ENCODE peak calls at places on chromosomes 4 and X, in ten cellular contexts. U is ovary, A is tibial nerve, G is esophagus muscularis mucosa, V is suprapubic skin, S is H1, M is GM12878, X is transverse colon, J is SK-N-SH, F is A549. O is an unnamed sample.

GRCh38 chrX:11272290-11272689 is 20.9 kb upstream of the AMELX start:
- DNase-seq in M (no peak), J (no peak), V (no peak), X (no peak), U (no peak), G (no peak), A (no peak), S (no peak), F (no peak), O (no peak)

GRCh38 chr4:48243897-48244296 is 25.7 kb downstream of the TEC start:
- DNase-seq in A (no peak), X (no peak), G (no peak), F (no peak), J (no peak), S (no peak), M (no peak), V (no peak), U (no peak), O (no peak)

GRCh38 chr4:5705672-5706310 is 2.6 kb downstream of the EVC2 start:
- DNase-seq in F (no peak), X (no peak), V (no peak), G (no peak), U (peak; percentile 12), S (no peak), M (no peak), A (no peak), J (peak; percentile 41), O (no peak)

GRCh38 chr4:95107004-95107403 is 349.2 kb downstream of the BMPR1B start:
- DNase-seq in X (no peak), V (no peak), A (no peak), G (no peak), M (no peak), S (no peak), F (no peak), U (no peak), J (no peak), O (no peak)

GRCh38 chrX:108412783-108413182 is 25.4 kb downstream of the COL4A6 start:
- DNase-seq in G (no peak), S (no peak), M (no peak), V (no peak), J (no peak), U (no peak), X (no peak), F (no peak), A (no peak), O (no peak)

GRCh38 chr4:15649914-15650545 is 5.1 kb downstream of the FBXL5 start:
- DNase-seq in V (no peak), S (no peak), J (peak; percentile 52), F (peak; percentile 33), G (no peak), A (no peak), U (no peak), M (peak; percentile 45), X (peak; percentile 29), O (no peak)

GRCh38 chrX:117768861-117769604 is 347.6 kb downstream of the KLHL13 start:
- DNase-seq in S (no peak), J (no peak), A (no peak), X (no peak), V (no peak), F (no peak), U (no peak), M (no peak), G (no peak), O (no peak)

GRCh38 chr4:151407018-151407417 is 2.0 kb upstream of the FHIP1A start:
- DNase-seq in V (no peak), S (no peak), J (no peak), F (no peak), U (no peak), M (no peak), A (no peak), G (no peak), X (no peak), O (no peak)

GRCh38 chr4:166143227-166143626 is 270.2 kb downstream of the TLL1 start:
- DNase-seq in A (no peak), M (no peak), V (no peak), U (no peak), J (no peak), X (no peak), F (no peak), S (no peak), G (no peak), O (no peak)

GRCh38 chrX:9134341-9134740 is 100.4 kb upstream of the FAM9B start:
- DNase-seq in M (no peak), X (no peak), G (no peak), S (no peak), A (no peak), U (no peak), V (no peak), J (no peak), F (no peak), O (no peak)

GRCh38 chr4:1232661-1233621 is 16.0 kb downstream of the CTBP1 start:
- DNase-seq in S (no peak), G (no peak), A (no peak), V (peak; percentile 67), F (no peak), J (peak; percentile 96), U (no peak), M (no peak), X (no peak), O (peak; percentile 68)

GRCh38 chr4:168645933-168646768 is 149.3 kb downstream of the PALLD start:
- DNase-seq in S (no peak), X (no peak), F (no peak), G (no peak), J (peak; percentile 65), M (no peak), A (no peak), U (no peak), V (no peak), O (no peak)

GRCh38 chr4:24857996-24858395 is 54.8 kb downstream of the CCDC149 start:
- DNase-seq in A (no peak), F (no peak), M (no peak), X (no peak), J (no peak), U (no peak), V (no peak), S (no peak), G (no peak), O (no peak)

GRCh38 chrX:23901805-23902204 is 5.9 kb downstream of the APOO start:
- DNase-seq in S (no peak), M (peak; percentile 60), V (no peak), U (peak; percentile 34), G (no peak), J (peak; percentile 49), F (peak; percentile 62), A (peak; percentile 13), X (peak; percentile 59), O (peak; percentile 70)

DNA sequence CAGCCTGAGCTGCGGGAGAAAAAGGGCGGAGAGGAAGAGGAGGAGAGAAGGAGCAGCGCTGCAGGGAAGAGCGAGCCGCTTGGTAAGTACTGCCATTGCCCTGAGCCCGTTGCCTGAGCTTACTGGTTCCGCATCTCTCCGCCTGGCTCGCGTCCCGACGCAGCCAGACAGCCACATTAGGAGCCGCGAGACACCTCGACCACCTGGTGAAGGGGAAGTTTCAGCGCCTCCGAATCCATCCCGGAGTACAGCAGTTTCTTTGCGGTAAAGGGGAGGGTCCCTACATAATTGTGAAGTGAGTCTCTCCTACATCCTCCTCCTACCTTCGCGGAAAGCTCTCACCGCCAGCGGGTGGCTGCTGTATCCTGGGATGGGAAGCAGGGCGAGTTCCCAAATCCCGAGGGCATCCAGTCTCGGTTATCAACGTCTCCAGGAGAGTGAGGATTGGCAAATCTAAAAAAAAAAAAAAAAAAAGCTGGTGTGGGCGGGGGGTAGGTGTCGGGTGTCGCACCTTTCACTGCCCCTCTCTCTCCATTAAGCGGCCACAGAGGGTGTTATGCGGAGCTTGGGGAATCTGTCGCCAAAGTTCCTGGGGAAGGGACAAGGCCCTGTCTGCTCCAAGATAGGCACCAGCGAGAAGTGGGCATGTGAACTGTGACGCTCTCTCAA is 7.9 kb downstream of the TBX22 start:
- DNase-seq in J (peak; percentile 22), F (no peak), X (no peak), S (no peak), U (no peak), A (no peak), G (no peak), V (no peak), M (no peak), O (no peak)
- TF ChIP-seq EP300 in J (no peak), F (no peak), X (no peak), S (no peak), U (no peak), A (no peak), G (no peak), V (no peak), M (no peak), O (no peak)

GRCh38 chrX:103428525-103428924 is 52.2 kb downstream of the BEX3 start:
- DNase-seq in X (no peak), V (no peak), M (no peak), U (no peak), A (no peak), J (no peak), S (no peak), G (no peak), F (no peak), O (no peak)
- TF ChIP-seq EP300 in X (no peak), V (no peak), M (no peak), U (no peak), A (no peak), J (no peak), S (no peak), G (no peak), F (no peak), O (no peak)

DNA sequence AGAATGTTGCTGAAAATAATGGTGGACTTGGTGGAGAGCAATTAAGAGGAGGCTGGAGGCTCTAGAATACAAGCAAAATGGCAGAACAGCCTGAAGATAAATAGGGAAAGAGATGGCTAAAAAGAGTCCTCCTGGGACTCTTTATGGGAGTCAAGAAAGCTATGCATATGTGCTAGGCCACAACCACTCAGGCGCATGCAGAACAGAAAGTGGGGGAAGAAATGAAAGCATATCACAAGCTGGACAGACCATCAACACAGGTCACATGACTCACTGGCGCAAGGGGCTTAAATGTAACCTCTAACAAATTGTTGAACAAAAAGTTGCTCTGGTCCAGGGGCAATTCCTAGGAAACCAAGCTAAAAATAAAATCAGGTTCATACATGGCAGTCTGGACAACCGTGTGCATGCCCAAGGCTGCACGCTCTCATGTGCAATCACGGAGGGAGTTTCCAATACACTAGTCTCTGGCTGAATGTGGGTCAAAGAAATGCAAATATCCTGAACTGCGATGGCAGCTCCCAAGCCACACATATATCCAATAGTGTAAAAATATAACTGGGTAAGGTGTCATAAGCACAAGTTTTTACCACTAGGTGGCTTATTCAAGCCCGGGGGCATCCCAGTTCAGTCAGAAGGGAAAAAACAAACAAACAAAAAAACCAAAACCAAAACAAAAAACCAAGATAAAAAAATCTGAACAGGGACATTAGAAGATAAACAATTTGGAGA is 45.4 kb downstream of the ZNF711 start:
- DNase-seq in X (no peak), G (no peak), F (no peak), A (no peak), S (no peak), M (no peak), U (no peak), V (no peak), J (no peak), O (no peak)
- TF ChIP-seq EP300 in X (no peak), G (no peak), F (no peak), A (no peak), S (no peak), M (no peak), U (no peak), V (no peak), J (no peak), O (no peak)

GRCh38 chrX:39149761-39150160 is 348.5 kb downstream of the MID1IP1 start:
- DNase-seq in G (no peak), M (no peak), J (no peak), X (peak; percentile 75), V (peak; percentile 72), S (no peak), U (peak; percentile 40), A (peak; percentile 62), F (no peak), O (peak; percentile 77)
- TF ChIP-seq EP300 in G (no peak), M (no peak), J (no peak), X (no peak), V (no peak), S (no peak), U (no peak), A (no peak), F (no peak), O (no peak)